ENCODE peak calls at places on chromosome 4, in ten cellular contexts. One of them, this sample, is unnamed.

GRCh38 chr4:25020240-25020639 is 10.5 kb downstream of the LGI2 start:
- DNase-seq in lower leg skin: no peak
- DNase-seq in WTC11: no peak
- DNase-seq in NB4: no peak
- DNase-seq in PC-3: peak; percentile 38
- DNase-seq in progenitor cell of endocrine pancreas: no peak
- DNase-seq in colonic mucosa: no peak
- DNase-seq in OCI-LY7: no peak
- DNase-seq in GM10248: no peak
- DNase-seq in AG10803: peak; percentile 19
- DNase-seq in this sample: no peak

GRCh38 chr4:185645403-185645802 is 110.1 kb upstream of the PDLIM3 start:
- DNase-seq in PC-3: no peak
- DNase-seq in colonic mucosa: no peak
- DNase-seq in lower leg skin: no peak
- DNase-seq in AG10803: no peak
- DNase-seq in WTC11: no peak
- DNase-seq in OCI-LY7: no peak
- DNase-seq in GM10248: no peak
- DNase-seq in progenitor cell of endocrine pancreas: no peak
- DNase-seq in NB4: no peak
- DNase-seq in this sample: no peak

GRCh38 chr4:175054980-175055379 is 136.8 kb downstream of the ADAM29 start:
- DNase-seq in progenitor cell of endocrine pancreas: no peak
- DNase-seq in GM10248: no peak
- DNase-seq in lower leg skin: no peak
- DNase-seq in NB4: peak; percentile 1
- DNase-seq in colonic mucosa: no peak
- DNase-seq in PC-3: no peak
- DNase-seq in AG10803: no peak
- DNase-seq in OCI-LY7: peak; percentile 10
- DNase-seq in WTC11: peak; percentile 61
- DNase-seq in this sample: no peak

GRCh38 chr4:6464842-6465588 is 7.4 kb downstream of the PPP2R2C start:
- DNase-seq in WTC11: no peak
- DNase-seq in colonic mucosa: no peak
- DNase-seq in PC-3: peak; percentile 48
- DNase-seq in GM10248: no peak
- DNase-seq in OCI-LY7: peak; percentile 2
- DNase-seq in NB4: no peak
- DNase-seq in lower leg skin: peak; percentile 48
- DNase-seq in AG10803: no peak
- DNase-seq in progenitor cell of endocrine pancreas: no peak
- DNase-seq in this sample: no peak

GRCh38 chr4:21790437-21791029 is 158.0 kb downstream of the KCNIP4 start:
- DNase-seq in GM10248: peak; percentile 6
- DNase-seq in progenitor cell of endocrine pancreas: no peak
- DNase-seq in WTC11: no peak
- DNase-seq in NB4: peak; percentile 51
- DNase-seq in OCI-LY7: peak; percentile 20
- DNase-seq in colonic mucosa: no peak
- DNase-seq in lower leg skin: no peak
- DNase-seq in PC-3: peak; percentile 78
- DNase-seq in AG10803: peak; percentile 48
- DNase-seq in this sample: no peak

GRCh38 chr4:95499176-95499760 is 49.5 kb downstream of the UNC5C start:
- DNase-seq in WTC11: no peak
- DNase-seq in GM10248: no peak
- DNase-seq in NB4: no peak
- DNase-seq in OCI-LY7: no peak
- DNase-seq in lower leg skin: no peak
- DNase-seq in PC-3: no peak
- DNase-seq in AG10803: no peak
- DNase-seq in progenitor cell of endocrine pancreas: no peak
- DNase-seq in colonic mucosa: no peak
- DNase-seq in this sample: no peak

GRCh38 chr4:819401-820229 is 6.3 kb downstream of the CPLX1 start:
- DNase-seq in NB4: no peak
- DNase-seq in colonic mucosa: no peak
- DNase-seq in WTC11: no peak
- DNase-seq in PC-3: no peak
- DNase-seq in OCI-LY7: no peak
- DNase-seq in lower leg skin: no peak
- DNase-seq in GM10248: no peak
- DNase-seq in AG10803: no peak
- DNase-seq in progenitor cell of endocrine pancreas: no peak
- DNase-seq in this sample: no peak

GRCh38 chr4:24417206-24417605 is 167.1 kb downstream of the DHX15 start:
- DNase-seq in colonic mucosa: no peak
- DNase-seq in WTC11: no peak
- DNase-seq in AG10803: peak; percentile 6
- DNase-seq in OCI-LY7: no peak
- DNase-seq in GM10248: no peak
- DNase-seq in lower leg skin: no peak
- DNase-seq in NB4: no peak
- DNase-seq in progenitor cell of endocrine pancreas: no peak
- DNase-seq in PC-3: no peak
- DNase-seq in this sample: no peak

GRCh38 chr4:188201851-188202250 is 62.6 kb downstream of the TRIML1 start:
- DNase-seq in OCI-LY7: no peak
- DNase-seq in PC-3: no peak
- DNase-seq in lower leg skin: no peak
- DNase-seq in AG10803: no peak
- DNase-seq in GM10248: no peak
- DNase-seq in WTC11: no peak
- DNase-seq in colonic mucosa: no peak
- DNase-seq in progenitor cell of endocrine pancreas: no peak
- DNase-seq in NB4: no peak
- DNase-seq in this sample: no peak

DNA sequence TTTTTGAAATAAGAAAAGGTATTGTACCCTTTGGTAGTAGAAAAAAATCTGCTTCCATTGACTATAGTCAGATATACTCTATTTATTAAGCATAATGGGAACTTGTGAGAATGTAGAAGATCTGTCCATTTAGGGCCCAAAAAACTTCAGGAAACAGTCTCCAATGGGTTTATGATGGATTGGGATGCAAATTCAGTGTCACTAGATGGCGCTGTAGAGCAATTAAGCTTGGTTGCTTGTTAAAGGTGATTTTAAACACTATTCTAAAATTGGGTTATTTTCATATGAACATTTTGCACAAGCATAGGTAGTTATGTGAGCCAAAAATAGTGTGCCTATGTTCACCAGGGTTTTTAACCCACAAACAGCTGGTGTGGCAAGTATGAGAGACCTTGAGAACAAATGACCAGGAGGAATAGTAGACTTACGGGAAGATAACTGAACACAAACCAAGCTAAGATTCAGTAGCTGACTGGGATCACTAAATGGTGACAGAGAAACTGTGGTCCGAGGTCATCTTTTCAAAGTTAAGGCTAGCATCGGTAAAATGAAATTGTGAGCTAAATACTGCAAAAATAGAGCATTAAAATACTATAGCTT is 80.3 kb upstream of the LSM6 start:
- DNase-seq in GM10248: no peak
- DNase-seq in colonic mucosa: peak; percentile 73
- DNase-seq in lower leg skin: no peak
- DNase-seq in NB4: peak; percentile 50
- DNase-seq in WTC11: peak; percentile 37
- DNase-seq in OCI-LY7: peak; percentile 73
- DNase-seq in progenitor cell of endocrine pancreas: peak; percentile 15
- DNase-seq in AG10803: peak; percentile 58
- DNase-seq in PC-3: peak; percentile 84
- DNase-seq in this sample: no peak
- TF ChIP-seq CTCF in GM10248: peak; percentile 54
- TF ChIP-seq CTCF in colonic mucosa: peak; percentile 46
- TF ChIP-seq CTCF in lower leg skin: no peak
- TF ChIP-seq CTCF in NB4: peak; percentile 68
- TF ChIP-seq CTCF in WTC11: peak; percentile 77
- TF ChIP-seq CTCF in OCI-LY7: peak; percentile 100
- TF ChIP-seq CTCF in progenitor cell of endocrine pancreas: peak; percentile 83
- TF ChIP-seq CTCF in AG10803: peak; percentile 82
- TF ChIP-seq CTCF in PC-3: peak; percentile 95
- TF ChIP-seq CTCF in this sample: peak; percentile 54

GRCh38 chr4:169013396-169013795 is 3.3 kb upstream of the CBR4 start:
- DNase-seq in NB4: no peak
- DNase-seq in PC-3: no peak
- DNase-seq in AG10803: no peak
- DNase-seq in GM10248: no peak
- DNase-seq in progenitor cell of endocrine pancreas: no peak
- DNase-seq in colonic mucosa: no peak
- DNase-seq in OCI-LY7: no peak
- DNase-seq in lower leg skin: no peak
- DNase-seq in WTC11: no peak
- DNase-seq in this sample: no peak

GRCh38 chr4:169010125-169011023 is at the start of gene CBR4:
- DNase-seq in progenitor cell of endocrine pancreas: peak; percentile 89
- DNase-seq in PC-3: peak; percentile 95
- DNase-seq in colonic mucosa: peak; percentile 98
- DNase-seq in lower leg skin: peak; percentile 99
- DNase-seq in NB4: peak; percentile 98
- DNase-seq in OCI-LY7: peak; percentile 97
- DNase-seq in AG10803: peak; percentile 99
- DNase-seq in WTC11: peak; percentile 95
- DNase-seq in GM10248: peak; percentile 91
- DNase-seq in this sample: peak; percentile 90

GRCh38 chr4:169012049-169012448 is 2.0 kb upstream of the CBR4 start:
- DNase-seq in NB4: no peak
- DNase-seq in GM10248: no peak
- DNase-seq in lower leg skin: no peak
- DNase-seq in WTC11: no peak
- DNase-seq in PC-3: no peak
- DNase-seq in progenitor cell of endocrine pancreas: no peak
- DNase-seq in OCI-LY7: no peak
- DNase-seq in colonic mucosa: no peak
- DNase-seq in AG10803: no peak
- DNase-seq in this sample: no peak

GRCh38 chr4:169008478-169008877 is 1.6 kb downstream of the CBR4 start:
- DNase-seq in lower leg skin: no peak
- DNase-seq in WTC11: no peak
- DNase-seq in OCI-LY7: no peak
- DNase-seq in colonic mucosa: no peak
- DNase-seq in AG10803: no peak
- DNase-seq in GM10248: no peak
- DNase-seq in NB4: peak; percentile 25
- DNase-seq in progenitor cell of endocrine pancreas: no peak
- DNase-seq in PC-3: no peak
- DNase-seq in this sample: no peak

DNA sequence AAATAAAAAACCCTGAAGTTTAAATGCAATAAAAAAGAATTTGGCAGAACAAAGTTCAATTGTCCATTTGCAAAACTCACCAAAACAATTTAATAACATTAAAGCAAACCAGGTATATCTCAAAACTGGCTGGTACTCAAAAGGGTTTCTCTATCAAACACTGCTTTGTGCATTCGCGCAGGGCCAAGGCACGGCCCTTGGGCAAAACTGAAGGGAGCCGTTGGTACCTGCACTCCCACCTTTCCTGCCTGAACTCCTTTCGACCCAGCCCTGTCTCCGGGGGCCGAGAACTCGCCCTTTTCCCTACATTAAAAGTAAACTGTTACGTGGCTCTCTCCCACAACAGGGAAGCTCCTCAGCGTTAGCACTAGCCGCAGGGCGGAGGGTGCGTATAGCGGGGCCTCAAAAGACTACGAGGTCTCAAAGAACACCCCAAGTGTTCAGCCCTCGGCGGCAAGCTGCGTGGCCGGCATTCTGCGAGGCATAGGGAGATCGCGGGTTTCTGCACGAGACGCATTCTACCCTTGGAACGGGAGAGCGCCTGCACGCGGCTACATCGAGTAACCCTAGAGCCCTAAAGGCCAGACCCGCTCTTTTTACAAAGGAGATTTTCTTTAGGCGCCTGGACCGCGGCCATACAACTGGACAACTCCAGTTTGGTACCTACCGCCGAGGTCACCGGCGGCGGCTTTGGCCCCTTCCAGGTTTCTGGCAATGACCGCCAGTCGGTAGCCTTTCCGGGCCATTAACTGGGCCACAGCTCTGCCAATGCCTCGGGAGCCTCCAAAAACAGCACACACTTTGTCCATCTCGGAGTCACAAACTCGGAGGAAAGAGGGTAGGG is 552 bp downstream of the CBR4 start:
- DNase-seq in NB4: peak; percentile 77
- DNase-seq in OCI-LY7: peak; percentile 80
- DNase-seq in lower leg skin: peak; percentile 93
- DNase-seq in progenitor cell of endocrine pancreas: peak; percentile 17
- DNase-seq in GM10248: peak; percentile 41
- DNase-seq in AG10803: peak; percentile 50
- DNase-seq in colonic mucosa: peak; percentile 71
- DNase-seq in WTC11: peak; percentile 58
- DNase-seq in PC-3: peak; percentile 67
- DNase-seq in this sample: peak; percentile 55
- TF ChIP-seq CTCF in NB4: no peak
- TF ChIP-seq CTCF in OCI-LY7: peak; percentile 71
- TF ChIP-seq CTCF in lower leg skin: no peak
- TF ChIP-seq CTCF in progenitor cell of endocrine pancreas: peak; percentile 52
- TF ChIP-seq CTCF in GM10248: peak; percentile 28
- TF ChIP-seq CTCF in AG10803: peak; percentile 40
- TF ChIP-seq CTCF in colonic mucosa: no peak
- TF ChIP-seq CTCF in WTC11: no peak
- TF ChIP-seq CTCF in PC-3: no peak
- TF ChIP-seq CTCF in this sample: peak; percentile 39

DNA sequence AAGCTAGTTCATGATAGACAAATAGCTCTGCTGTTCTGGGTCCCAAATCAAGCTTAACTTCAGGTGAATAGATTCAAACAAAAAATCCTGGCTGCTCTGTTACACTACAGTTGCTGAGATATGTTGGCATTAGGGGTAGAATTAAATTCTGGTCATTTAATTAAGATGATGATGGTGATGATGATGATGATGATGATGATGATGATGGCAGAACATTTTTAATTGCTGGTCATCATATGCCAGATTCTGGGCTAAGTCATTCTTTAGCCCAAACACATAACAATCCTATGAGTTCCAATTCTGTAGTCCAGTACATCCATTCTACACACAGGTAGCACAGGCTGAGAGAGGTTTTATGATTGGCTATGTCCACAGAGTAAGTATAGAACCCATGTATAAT is 741.5 kb downstream of the STIM2 start:
- DNase-seq in WTC11: no peak
- DNase-seq in colonic mucosa: no peak
- DNase-seq in AG10803: no peak
- DNase-seq in lower leg skin: no peak
- DNase-seq in progenitor cell of endocrine pancreas: no peak
- DNase-seq in OCI-LY7: no peak
- DNase-seq in GM10248: no peak
- DNase-seq in PC-3: no peak
- DNase-seq in NB4: no peak
- DNase-seq in this sample: no peak
- TF ChIP-seq CTCF in WTC11: no peak
- TF ChIP-seq CTCF in colonic mucosa: no peak
- TF ChIP-seq CTCF in AG10803: no peak
- TF ChIP-seq CTCF in lower leg skin: no peak
- TF ChIP-seq CTCF in progenitor cell of endocrine pancreas: no peak
- TF ChIP-seq CTCF in OCI-LY7: no peak
- TF ChIP-seq CTCF in GM10248: no peak
- TF ChIP-seq CTCF in PC-3: no peak
- TF ChIP-seq CTCF in NB4: no peak
- TF ChIP-seq CTCF in this sample: no peak

DNA sequence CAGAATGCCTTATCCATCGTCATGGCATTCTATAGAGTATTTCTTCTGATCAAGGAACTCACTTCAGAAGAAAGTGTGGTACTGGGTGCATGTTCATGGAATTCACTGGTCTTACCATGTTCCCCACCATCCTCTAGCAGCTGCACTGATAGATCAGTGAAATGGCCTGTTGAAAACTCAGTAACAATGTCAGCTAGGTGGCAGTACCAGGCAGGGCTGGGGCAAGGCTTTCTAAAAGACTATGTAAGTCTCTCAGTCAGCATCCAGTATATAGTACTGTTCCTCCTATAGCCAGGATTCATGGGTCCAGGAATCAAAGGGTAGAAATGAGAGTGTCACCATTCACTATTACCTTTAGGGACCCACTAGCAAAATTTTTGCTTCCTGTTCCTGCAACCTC is 15.8 kb upstream of the LDB2 start:
- DNase-seq in lower leg skin: no peak
- DNase-seq in GM10248: no peak
- DNase-seq in OCI-LY7: peak; percentile 2
- DNase-seq in progenitor cell of endocrine pancreas: no peak
- DNase-seq in WTC11: peak; percentile 45
- DNase-seq in PC-3: no peak
- DNase-seq in colonic mucosa: no peak
- DNase-seq in NB4: peak; percentile 26
- DNase-seq in AG10803: peak; percentile 55
- DNase-seq in this sample: no peak
- TF ChIP-seq CTCF in lower leg skin: no peak
- TF ChIP-seq CTCF in GM10248: no peak
- TF ChIP-seq CTCF in OCI-LY7: peak; percentile 43
- TF ChIP-seq CTCF in progenitor cell of endocrine pancreas: no peak
- TF ChIP-seq CTCF in WTC11: no peak
- TF ChIP-seq CTCF in PC-3: no peak
- TF ChIP-seq CTCF in colonic mucosa: no peak
- TF ChIP-seq CTCF in NB4: no peak
- TF ChIP-seq CTCF in AG10803: peak; percentile 66
- TF ChIP-seq CTCF in this sample: no peak